ENCODE peak calls at places on chromosome 17, in five cellular contexts. O is RWPE2; I is astrocyte of the spinal cord; J is heart left ventricle; A is CD8-positive, alpha-beta memory T cell. X is an unnamed sample.
A peak's percentile ranks its signal among the peaks of the same experiment; 100 is the strongest.

GRCh38 chr17:68981288-68981687 is 26.1 kb upstream of the ABCA8 start:
- DNase-seq in A (no peak), J (peak; percentile 68), O (no peak), I (peak; percentile 85), X (no peak)

GRCh38 chr17:29766796-29767327 is 144.2 kb upstream of the CORO6 start:
- DNase-seq in O (no peak), A (no peak), I (no peak), J (no peak), X (no peak)

GRCh38 chr17:45987706-45988105 is 11.3 kb upstream of the STH start:
- DNase-seq in A (no peak), I (no peak), J (no peak), O (no peak), X (no peak)

GRCh38 chr17:30372755-30373154 is 6.0 kb upstream of the CPD start:
- DNase-seq in O (no peak), J (no peak), A (no peak), I (no peak), X (no peak)

GRCh38 chr17:75074532-75074931 is 13.2 kb upstream of the SLC16A5 start:
- DNase-seq in J (no peak), O (no peak), A (no peak), I (no peak), X (no peak)

GRCh38 chr17:38511126-38512108 is 83.2 kb downstream of the ARHGAP23 start:
- DNase-seq in I (peak; percentile 48), J (no peak), A (no peak), O (no peak), X (no peak)

GRCh38 chr17:68511671-68512246 is 471 bp upstream of the PRKAR1A start:
- DNase-seq in J (peak; percentile 87), O (peak; percentile 84), A (peak; percentile 89), I (peak; percentile 77), X (peak; percentile 38)

GRCh38 chr17:30279156-30279555 is 12.6 kb downstream of the BLMH start:
- DNase-seq in I (no peak), A (no peak), J (no peak), O (no peak), X (no peak)

GRCh38 chr17:49482144-49482817 is 12.8 kb upstream of the NGFR start:
- DNase-seq in J (no peak), I (no peak), A (no peak), O (no peak), X (no peak)

GRCh38 chr17:17868637-17869522 is 32.1 kb upstream of the SREBF1 start:
- DNase-seq in A (no peak), I (peak; percentile 15), O (no peak), J (peak; percentile 60), X (no peak)

GRCh38 chr17:9924735-9925191 is 19.7 kb upstream of the RCVRN start:
- DNase-seq in O (no peak), A (no peak), I (peak; percentile 75), J (no peak), X (peak; percentile 75)

GRCh38 chr17:50830994-50831393 is 4.4 kb upstream of the WFIKKN2 start:
- DNase-seq in J (no peak), O (no peak), I (peak; percentile 39), A (peak; percentile 12), X (no peak)

GRCh38 chr17:791807-792206 is 9.7 kb downstream of the MRM3 start:
- DNase-seq in A (no peak), O (no peak), I (no peak), J (no peak), X (no peak)

GRCh38 chr17:3888343-3889171 is 4.3 kb downstream of the CAMKK1 start:
- DNase-seq in J (peak; percentile 84), A (no peak), I (peak; percentile 95), O (peak; percentile 87), X (no peak)

GRCh38 chr17:58254803-58255202 is 16.4 kb downstream of the LPO start:
- DNase-seq in I (no peak), A (no peak), O (no peak), J (no peak), X (no peak)

GRCh38 chr17:6797718-6798351 is 21.8 kb downstream of the FBXO39 start:
- DNase-seq in J (no peak), O (no peak), I (no peak), A (no peak), X (no peak)

GRCh38 chr17:41695134-41695661 is 6.5 kb downstream of the EIF1 start:
- DNase-seq in A (no peak), I (no peak), J (no peak), O (no peak), X (no peak)

GRCh38 chr17:78532922-78533640 is 44.1 kb downstream of the DNAH17 start:
- DNase-seq in A (no peak), J (no peak), O (peak; percentile 74), I (peak; percentile 80), X (no peak)

GRCh38 chr17:57948555-57949420 is 6.4 kb downstream of the CUEDC1 start:
- DNase-seq in J (no peak), A (no peak), I (peak; percentile 96), O (no peak), X (no peak)

GRCh38 chr17:56987283-56987834 is 9.4 kb downstream of the SCPEP1 start:
- DNase-seq in J (no peak), A (no peak), I (no peak), O (no peak), X (no peak)

GRCh38 chr17:47776330-47777197 is 43.5 kb downstream of the TBX21 start:
- DNase-seq in J (no peak), A (peak; percentile 60), I (peak; percentile 39), O (no peak), X (peak; percentile 37)

GRCh38 chr17:36500745-36501225 is 14.3 kb downstream of the ZNHIT3 start:
- DNase-seq in I (no peak), J (no peak), O (no peak), A (no peak), X (no peak)

GRCh38 chr17:76542566-76542971 is 2.7 kb downstream of the PRCD start:
- DNase-seq in I (no peak), J (no peak), O (no peak), A (no peak), X (no peak)

GRCh38 chr17:45834471-45835396 is 9.9 kb upstream of the SPPL2C start:
- DNase-seq in A (no peak), J (no peak), O (no peak), I (no peak), X (no peak)

GRCh38 chr17:63626551-63627228 is 4.5 kb downstream of the MAP3K3 start:
- DNase-seq in O (no peak), I (peak; percentile 13), J (no peak), A (no peak), X (no peak)

GRCh38 chr17:53668854-53669253 is 153.9 kb upstream of the KIF2B start:
- DNase-seq in O (no peak), J (no peak), I (no peak), A (no peak), X (no peak)

GRCh38 chr17:74978240-74978639 is 5.7 kb upstream of the HID1 start:
- DNase-seq in O (no peak), J (no peak), I (no peak), A (no peak), X (no peak)

GRCh38 chr17:40035162-40035559 is 19.0 kb downstream of the MED24 start:
- DNase-seq in O (no peak), J (no peak), I (peak; percentile 53), A (no peak), X (no peak)

GRCh38 chr17:68785565-68786486 is 169.4 kb downstream of the ABCA8 start:
- DNase-seq in O (no peak), J (no peak), I (no peak), A (no peak), X (no peak)

GRCh38 chr17:13002761-13003453 is 14.9 kb downstream of the ELAC2 start:
- DNase-seq in A (no peak), I (peak; percentile 77), O (peak; percentile 45), J (peak; percentile 67), X (peak; percentile 17)

GRCh38 chr17:489758-490329 is 137.2 kb upstream of the RPH3AL start:
- DNase-seq in J (peak; percentile 58), A (peak; percentile 79), O (no peak), I (peak; percentile 45), X (peak; percentile 88)

GRCh38 chr17:31525801-31526549 is 134.5 kb downstream of the RAB11FIP4 start:
- DNase-seq in O (no peak), J (no peak), I (no peak), A (no peak), X (no peak)

GRCh38 chr17:78375401-78376079 is 2.9 kb upstream of the PGS1 start:
- DNase-seq in A (no peak), J (peak; percentile 16), I (peak; percentile 96), O (no peak), X (no peak)

GRCh38 chr17:51298508-51299371 is 38.4 kb downstream of the UTP18 start:
- DNase-seq in A (no peak), J (no peak), I (peak; percentile 45), O (no peak), X (peak; percentile 25)

GRCh38 chr17:37770631-37771518 is 26.0 kb upstream of the HNF1B start:
- DNase-seq in A (no peak), I (peak; percentile 68), J (peak; percentile 10), O (no peak), X (peak; percentile 17)

GRCh38 chr17:19317359-19318095 is 45.0 kb downstream of the B9D1 start:
- DNase-seq in I (peak; percentile 93), A (no peak), J (peak; percentile 87), O (no peak), X (no peak)

GRCh38 chr17:29148257-29148789 is 31.9 kb downstream of the MYO18A start:
- DNase-seq in O (no peak), J (no peak), I (no peak), A (no peak), X (no peak)

GRCh38 chr17:60076811-60077210 is 1.9 kb downstream of the HEATR6 start:
- DNase-seq in A (no peak), J (no peak), O (no peak), I (no peak), X (no peak)
- H3K4me3 ChIP-seq in A (no peak overlapping the region), J (no peak overlapping the region), O (no peak overlapping the region), I (no peak overlapping the region), X (no peak overlapping the region)

GRCh38 chr17:2011421-2012371 is 13.4 kb downstream of the RTN4RL1 start:
- DNase-seq in J (no peak), I (peak; percentile 66), A (no peak), O (no peak), X (peak; percentile 47)
- H3K4me3 ChIP-seq in J (no peak overlapping the region), I (no peak overlapping the region), A (no peak overlapping the region), O (no peak overlapping the region), X (peak overlapping the region; percentile 23)

GRCh38 chr17:72122002-72122310 is 1.1 kb downstream of the SOX9 start:
- DNase-seq in O (no peak), J (no peak), A (no peak), I (no peak), X (no peak)
- H3K4me3 ChIP-seq in O (peak overlapping the region; percentile 95), J (peak overlapping the region; percentile 54), A (no peak overlapping the region), I (peak overlapping the region; percentile 94), X (no peak overlapping the region)

DNA sequence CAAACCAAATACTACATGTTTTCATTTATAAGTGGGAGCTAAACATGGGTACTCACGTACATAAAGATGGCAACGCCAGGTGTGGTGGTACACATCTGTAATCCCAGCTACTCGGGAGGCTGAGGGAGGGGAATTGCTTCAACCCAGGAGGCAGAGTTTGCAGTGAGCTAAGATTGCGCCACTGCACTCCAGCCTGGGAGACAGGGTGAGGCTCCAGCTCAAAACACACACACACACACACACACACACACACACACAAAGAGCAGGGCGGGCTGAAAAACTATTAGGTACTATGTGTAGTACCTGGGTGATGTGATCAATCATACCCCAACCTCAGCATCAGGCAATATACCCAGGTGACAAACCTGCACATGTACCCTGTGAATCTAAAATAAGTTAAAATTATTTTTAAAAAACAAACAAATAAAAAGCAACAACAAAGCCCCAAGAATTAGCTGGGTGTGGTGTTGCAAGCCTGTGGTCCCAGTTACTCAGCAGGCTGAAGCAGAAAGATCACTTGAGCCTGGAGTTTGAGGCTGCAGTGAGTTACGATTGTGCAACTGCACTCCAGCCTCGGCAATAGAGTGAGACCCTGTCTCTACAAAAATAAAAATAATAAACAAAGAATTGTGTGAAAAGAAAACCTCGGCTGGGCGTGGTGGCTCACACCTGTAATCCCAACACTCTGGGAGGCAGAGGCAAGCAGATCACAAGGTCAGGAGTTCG is 11.9 kb upstream of the FAAP100 start:
- DNase-seq in J (no peak), I (peak; percentile 41), O (no peak), A (no peak), X (no peak)
- H3K4me3 ChIP-seq in J (no peak overlapping the region), I (no peak overlapping the region), O (no peak overlapping the region), A (no peak overlapping the region), X (no peak overlapping the region)

X was measured in Jurkat, Clone E6-1.